ENCODE peak calls at places on chromosomes 5 and 9, in five cellular contexts. P, Y, L, K and Q are unnamed samples.

GRCh38 chr9:131787838-131788237 is 48.0 kb upstream of the RAPGEF1 start:
- DNase-seq in P (no peak), Y (no peak), L (no peak), K (no peak), Q (no peak)

GRCh38 chr5:155923784-155924183 is 403.2 kb upstream of the SGCD start:
- DNase-seq in P (no peak), Y (no peak), L (no peak), K (no peak), Q (no peak)

GRCh38 chr9:99162759-99163364 is 57.9 kb downstream of the TGFBR1 start:
- DNase-seq in P (no peak), Y (peak), L (peak), K (no peak), Q (no peak)

GRCh38 chr9:83972286-83972685 is 7.7 kb downstream of the HNRNPK start:
- DNase-seq in P (no peak), Y (no peak), L (no peak), K (no peak), Q (no peak)

GRCh38 chr9:121746411-121746810 is 95.0 kb downstream of the DAB2IP start:
- DNase-seq in P (no peak), Y (no peak), L (no peak), K (no peak), Q (no peak)

GRCh38 chr5:176133289-176133870 is 104.8 kb upstream of the SIMC1 start:
- DNase-seq in P (no peak), Y (no peak), L (no peak), K (no peak), Q (no peak)

GRCh38 chr5:88967633-88968585 is 84.9 kb upstream of the MEF2C start:
- DNase-seq in P (no peak), Y (no peak), L (no peak), K (no peak), Q (no peak)

GRCh38 chr5:142686968-142687367 is 1.1 kb upstream of the FGF1 start:
- DNase-seq in P (no peak), Y (no peak), L (no peak), K (no peak), Q (no peak)

GRCh38 chr5:6759401-6759800 is 46.2 kb downstream of the TENT4A start:
- DNase-seq in P (no peak), Y (peak), L (no peak), K (no peak), Q (no peak)

GRCh38 chr5:59039296-59040006 is 456.6 kb downstream of the RAB3C start:
- DNase-seq in P (peak), Y (peak), L (peak), K (peak), Q (peak)

GRCh38 chr9:114718801-114719221 is 36.8 kb upstream of the TEX48 start:
- DNase-seq in P (peak), Y (peak), L (no peak), K (no peak), Q (peak)

GRCh38 chr5:136025900-136026299 is 2.9 kb upstream of the TGFBI start:
- DNase-seq in P (no peak), Y (no peak), L (no peak), K (no peak), Q (no peak)

GRCh38 chr9:127608104-127608966 is 3.7 kb upstream of the STXBP1 start:
- DNase-seq in P (peak), Y (peak), L (peak), K (no peak), Q (peak)

GRCh38 chr9:33946779-33947535 is 101.7 kb downstream of the UBAP2 start:
- DNase-seq in P (no peak), Y (peak), L (no peak), K (peak), Q (no peak)

GRCh38 chr5:157303667-157304327 is 37.9 kb downstream of the CYFIP2 start:
- DNase-seq in P (peak), Y (peak), L (no peak), K (no peak), Q (no peak)

GRCh38 chr9:133635098-133635497 is 1.1 kb upstream of the DBH start:
- DNase-seq in P (no peak), Y (no peak), L (no peak), K (no peak), Q (no peak)

GRCh38 chr9:121169094-121169601 is 32.5 kb downstream of the RAB14 start:
- DNase-seq in P (no peak), Y (peak), L (no peak), K (no peak), Q (no peak)